ENCODE peak calls at places on chromosome 2, in eight cellular contexts. T is CD8-positive, alpha-beta memory T cell; Y is ACHN; Z is NCI-H2081 treated with DMSO at 0.1 percent for 48 hours; O is AG08396; J is M059J; L is NCI-H1694 treated with DMSO at 0.1 percent for 48 hours; N is neural crest cell. C is an unnamed sample.

GRCh38 chr2:48978131-48978530 is 176.2 kb downstream of the FSHR start:
- DNase-seq in T (no peak), Y (no peak), Z (no peak), O (no peak), J (no peak), L (no peak), N (no peak), C (no peak)

GRCh38 chr2:120261387-120262006 is 8.8 kb downstream of the RALB start:
- DNase-seq in T (no peak), Y (no peak), Z (no peak), O (no peak), J (no peak), L (no peak), N (no peak), C (no peak)

GRCh38 chr2:113980946-113981345 is 91.1 kb downstream of the ACTR3 start:
- DNase-seq in T (no peak), Y (no peak), Z (no peak), O (no peak), J (peak; percentile 76), L (no peak), N (no peak), C (peak; percentile 36)

GRCh38 chr2:185955050-185955449 is 216.4 kb downstream of the FSIP2 start:
- DNase-seq in T (no peak), Y (no peak), Z (no peak), O (no peak), J (no peak), L (no peak), N (no peak), C (no peak)

GRCh38 chr2:44524347-44524926 is 162.7 kb downstream of the CAMKMT start:
- DNase-seq in T (no peak), Y (no peak), Z (no peak), O (no peak), J (no peak), L (no peak), N (no peak), C (no peak)

GRCh38 chr2:74426181-74426758 is 4.7 kb downstream of the WDR54 start:
- DNase-seq in T (no peak), Y (no peak), Z (no peak), O (no peak), J (no peak), L (no peak), N (no peak), C (no peak)

GRCh38 chr2:15941483-15941853 is 1.1 kb downstream of the MYCN start:
- DNase-seq in T (no peak), Y (no peak), Z (no peak), O (no peak), J (no peak), L (peak; percentile 50), N (peak; percentile 69), C (no peak)

GRCh38 chr2:12624911-12625598 is 91.7 kb upstream of the TRIB2 start:
- DNase-seq in T (no peak), Y (no peak), Z (no peak), O (no peak), J (no peak), L (no peak), N (no peak), C (no peak)

GRCh38 chr2:168494190-168494711 is 38.2 kb downstream of the CERS6 start:
- DNase-seq in T (no peak), Y (peak; percentile 44), Z (no peak), O (no peak), J (no peak), L (no peak), N (peak; percentile 19), C (peak; percentile 39)

GRCh38 chr2:226971029-226971584 is 135.3 kb downstream of the RHBDD1 start:
- DNase-seq in T (no peak), Y (no peak), Z (no peak), O (no peak), J (no peak), L (no peak), N (no peak), C (no peak)

GRCh38 chr2:138515084-138515483 is 13.5 kb downstream of the SPOPL start:
- DNase-seq in T (no peak), Y (no peak), Z (no peak), O (no peak), J (no peak), L (no peak), N (no peak), C (peak; percentile 61)

GRCh38 chr2:144848404-144848803 is 328.5 kb upstream of the ZEB2 start:
- DNase-seq in T (no peak), Y (no peak), Z (no peak), O (no peak), J (no peak), L (no peak), N (no peak), C (no peak)

GRCh38 chr2:145799595-145800108 is 1279.7 kb upstream of the ZEB2 start:
- DNase-seq in T (no peak), Y (no peak), Z (no peak), O (no peak), J (no peak), L (peak; percentile 22), N (no peak), C (peak; percentile 16)

C was measured in epithelial cell of esophagus.